ENCODE peak calls at places on chromosomes 11 and 22, in nine cellular contexts. U, J, T, G, Y, Z, I, E and O are unnamed samples.

GRCh38 chr11:66600219-66600923 is 7.4 kb downstream of the CCS start:
- DNase-seq in U (no peak), J (no peak), T (no peak), G (no peak), Y (no peak), Z (no peak), I (peak), E (no peak), O (no peak)

GRCh38 chr22:49261616-49262015 is 566.1 kb downstream of the BRD1 start:
- DNase-seq in U (no peak), J (no peak), T (no peak), G (no peak), Y (no peak), Z (no peak), I (no peak), E (no peak), O (no peak)

GRCh38 chr22:32932176-32932575 is 126.0 kb downstream of the SYN3 start:
- DNase-seq in U (no peak), J (no peak), T (no peak), G (no peak), Y (no peak), Z (no peak), I (peak), E (peak), O (no peak)

GRCh38 chr22:46842606-46843005 is 80.2 kb downstream of the TBC1D22A start:
- DNase-seq in U (no peak), J (no peak), T (no peak), G (no peak), Y (no peak), Z (no peak), I (no peak), E (no peak), O (no peak)

GRCh38 chr11:2725367-2726300 is 25.8 kb upstream of the KCNQ1OT1 start:
- DNase-seq in U (no peak), J (no peak), T (no peak), G (no peak), Y (no peak), Z (no peak), I (peak), E (no peak), O (no peak)

GRCh38 chr22:25054943-25055511 is 102.5 kb downstream of the KIAA1671 start:
- DNase-seq in U (no peak), J (no peak), T (no peak), G (no peak), Y (peak), Z (no peak), I (no peak), E (no peak), O (no peak)

GRCh38 chr11:77705877-77706579 is 68.4 kb upstream of the CLNS1A start:
- DNase-seq in U (no peak), J (no peak), T (no peak), G (no peak), Y (no peak), Z (no peak), I (no peak), E (no peak), O (no peak)

GRCh38 chr11:1226981-1227550 is 4.2 kb downstream of the MUC5B start:
- DNase-seq in U (no peak), J (no peak), T (no peak), G (no peak), Y (peak), Z (peak), I (peak), E (no peak), O (no peak)

GRCh38 chr11:69825037-69825834 is 6.0 kb upstream of the FGF3 start:
- DNase-seq in U (peak), J (no peak), T (no peak), G (no peak), Y (no peak), Z (no peak), I (no peak), E (no peak), O (peak)

GRCh38 chr22:36333632-36334031 is 54.1 kb downstream of the MYH9 start:
- DNase-seq in U (no peak), J (no peak), T (no peak), G (no peak), Y (peak), Z (no peak), I (no peak), E (no peak), O (peak)